ENCODE peak calls at places on chromosome 9, in four cellular contexts. One of them, this sample, is unnamed.

GRCh38 chr9:90445391-90445790 is 197.2 kb downstream of the DIRAS2 start:
- DNase-seq in body of pancreas: no peak
- DNase-seq in neuronal stem cell: no peak
- DNase-seq in prostate gland: no peak
- DNase-seq in this sample: no peak

GRCh38 chr9:99056876-99057664 is 47.8 kb upstream of the TGFBR1 start:
- DNase-seq in body of pancreas: no peak
- DNase-seq in neuronal stem cell: no peak
- DNase-seq in prostate gland: no peak
- DNase-seq in this sample: no peak

GRCh38 chr9:20507431-20507830 is 114.9 kb downstream of the MLLT3 start:
- DNase-seq in body of pancreas: no peak
- DNase-seq in neuronal stem cell: no peak
- DNase-seq in prostate gland: no peak
- DNase-seq in this sample: no peak

GRCh38 chr9:128493424-128493823 is 11.1 kb upstream of the GLE1 start:
- DNase-seq in body of pancreas: no peak
- DNase-seq in neuronal stem cell: no peak
- DNase-seq in prostate gland: no peak
- DNase-seq in this sample: no peak

GRCh38 chr9:91174772-91175171 is 186.9 kb downstream of the AUH start:
- DNase-seq in body of pancreas: no peak
- DNase-seq in neuronal stem cell: no peak
- DNase-seq in prostate gland: no peak
- DNase-seq in this sample: no peak

GRCh38 chr9:14926941-14927624 is 16.9 kb upstream of the FREM1 start:
- DNase-seq in body of pancreas: no peak
- DNase-seq in neuronal stem cell: no peak
- DNase-seq in prostate gland: no peak
- DNase-seq in this sample: no peak

GRCh38 chr9:34603610-34604231 is 8.2 kb downstream of the RPP25L start:
- DNase-seq in body of pancreas: peak; percentile 83
- DNase-seq in neuronal stem cell: peak; percentile 86
- DNase-seq in prostate gland: peak; percentile 83
- DNase-seq in this sample: peak; percentile 49

GRCh38 chr9:109830587-109830986 is 50.6 kb downstream of the PALM2AKAP2 start:
- DNase-seq in body of pancreas: no peak
- DNase-seq in neuronal stem cell: no peak
- DNase-seq in prostate gland: no peak
- DNase-seq in this sample: no peak

DNA sequence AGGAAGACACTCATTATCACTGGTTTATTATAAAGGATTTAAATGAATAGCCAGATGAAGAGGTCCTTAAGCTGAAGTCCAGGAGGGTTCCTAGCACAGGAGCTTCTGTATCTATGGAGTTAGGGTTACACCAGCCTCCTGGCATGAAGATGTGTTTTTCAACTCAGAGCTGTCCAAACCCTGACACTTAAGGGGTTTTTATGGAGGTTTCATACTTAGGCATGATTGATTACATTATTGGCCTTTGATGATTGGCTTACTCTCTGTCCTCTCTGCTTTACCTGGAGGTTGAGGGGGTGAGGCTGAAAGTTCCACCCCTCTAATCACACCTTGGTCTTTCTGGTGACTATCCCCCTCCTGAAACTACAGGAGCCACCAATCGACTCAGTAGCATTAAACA is 84.9 kb upstream of the ZNF169 start:
- DNase-seq in body of pancreas: no peak
- DNase-seq in neuronal stem cell: no peak
- DNase-seq in prostate gland: no peak
- DNase-seq in this sample: no peak
- H3K36me3 ChIP-seq in body of pancreas: peaks cover 5% of the 10 kb centered on the region
- H3K36me3 ChIP-seq in neuronal stem cell: peaks cover 6% of the 10 kb centered on the region
- H3K36me3 ChIP-seq in prostate gland: no peaks in the 10 kb centered on the region
- H3K36me3 ChIP-seq in this sample: peaks cover 9% of the 10 kb centered on the region

GRCh38 chr9:132288956-132289355 is 65.8 kb downstream of the SETX start:
- DNase-seq in body of pancreas: no peak
- DNase-seq in neuronal stem cell: no peak
- DNase-seq in prostate gland: no peak
- DNase-seq in this sample: no peak
- H3K36me3 ChIP-seq in body of pancreas: no peaks in the 10 kb centered on the region
- H3K36me3 ChIP-seq in neuronal stem cell: peaks cover 13% of the 10 kb centered on the region
- H3K36me3 ChIP-seq in prostate gland: peaks cover 2% of the 10 kb centered on the region
- H3K36me3 ChIP-seq in this sample: peaks cover 20% of the 10 kb centered on the region

DNA sequence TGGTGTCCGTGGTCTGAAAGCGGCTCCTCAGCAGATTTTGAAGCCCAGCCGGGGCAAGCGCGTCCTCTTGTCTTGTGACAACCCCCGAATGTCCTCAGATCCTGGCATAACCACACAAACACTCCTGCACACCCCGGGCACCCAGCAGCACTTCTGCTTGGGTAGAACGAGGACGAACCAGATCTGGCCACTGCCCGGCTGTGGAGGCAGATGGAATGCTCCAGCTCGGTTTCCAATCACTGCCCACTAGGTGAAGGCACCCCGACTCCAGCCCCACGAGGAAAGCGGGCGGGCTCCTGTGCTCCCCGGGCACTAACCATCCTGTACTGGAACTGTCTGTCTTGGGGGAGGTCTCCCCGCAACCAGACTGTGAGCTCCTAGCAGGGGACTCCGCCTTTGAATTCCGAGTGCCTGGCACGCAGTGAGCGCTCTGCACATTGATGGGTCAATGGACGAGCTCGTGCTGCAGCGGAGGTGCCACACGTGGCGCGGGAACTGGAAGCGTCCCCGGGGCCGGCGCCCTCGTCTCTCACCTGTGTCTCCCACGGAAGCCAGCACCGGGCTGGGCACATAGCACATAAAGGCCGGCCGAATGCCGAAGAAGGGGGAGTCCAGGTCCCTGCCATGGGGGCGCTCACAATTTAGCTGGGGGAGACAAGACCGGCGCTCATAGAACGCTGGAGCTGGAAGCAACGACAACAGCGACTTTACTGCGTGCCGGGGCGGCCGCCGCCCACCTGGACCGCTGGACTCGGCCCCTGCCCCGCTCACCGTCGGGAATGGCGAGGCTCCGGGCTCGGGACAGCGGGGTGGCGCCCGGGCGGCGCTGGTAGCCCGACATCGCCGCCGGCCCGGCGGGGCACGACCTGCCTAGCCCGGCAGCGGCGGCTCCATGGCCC is 608 bp downstream of the ENTR1 start:
- DNase-seq in body of pancreas: peak; percentile 37
- DNase-seq in neuronal stem cell: no peak
- DNase-seq in prostate gland: no peak
- DNase-seq in this sample: no peak
- H3K36me3 ChIP-seq in body of pancreas: no peaks in the 10 kb centered on the region
- H3K36me3 ChIP-seq in neuronal stem cell: peaks cover 34% of the 10 kb centered on the region
- H3K36me3 ChIP-seq in prostate gland: no peaks in the 10 kb centered on the region
- H3K36me3 ChIP-seq in this sample: peaks cover 34% of the 10 kb centered on the region

GRCh38 chr9:2053883-2054845 is 39.0 kb downstream of the SMARCA2 start:
- DNase-seq in body of pancreas: no peak
- DNase-seq in neuronal stem cell: no peak
- DNase-seq in prostate gland: no peak
- DNase-seq in this sample: peak; percentile 19

GRCh38 chr9:2047144-2047671 is 32.1 kb downstream of the SMARCA2 start:
- DNase-seq in body of pancreas: no peak
- DNase-seq in neuronal stem cell: no peak
- DNase-seq in prostate gland: no peak
- DNase-seq in this sample: no peak

GRCh38 chr9:2047916-2048315 is 32.8 kb downstream of the SMARCA2 start:
- DNase-seq in body of pancreas: no peak
- DNase-seq in neuronal stem cell: no peak
- DNase-seq in prostate gland: no peak
- DNase-seq in this sample: no peak

GRCh38 chr9:2055203-2055658 is 40.1 kb downstream of the SMARCA2 start:
- DNase-seq in body of pancreas: no peak
- DNase-seq in neuronal stem cell: no peak
- DNase-seq in prostate gland: no peak
- DNase-seq in this sample: no peak

DNA sequence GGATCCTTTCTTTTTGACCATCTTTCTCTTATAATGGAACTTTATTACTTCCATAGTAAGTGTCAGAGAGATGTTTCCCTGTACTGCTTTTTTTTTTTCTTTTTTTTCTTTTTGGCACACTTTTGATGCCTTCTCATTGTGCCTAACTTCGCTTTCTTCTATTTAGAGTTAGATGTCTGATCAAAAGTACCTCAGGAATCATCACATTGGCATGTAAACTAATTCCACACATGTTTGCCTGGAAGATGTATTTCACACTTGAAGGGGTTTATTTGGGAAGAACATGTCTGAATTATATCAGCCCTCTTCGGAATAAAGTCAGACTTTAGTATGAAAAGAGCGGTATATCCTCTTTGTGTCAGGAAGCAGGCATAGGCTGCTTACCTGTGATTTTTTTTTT is 35.1 kb downstream of the SMARCA2 start:
- DNase-seq in body of pancreas: no peak
- DNase-seq in neuronal stem cell: no peak
- DNase-seq in prostate gland: no peak
- DNase-seq in this sample: no peak
- H3K36me3 ChIP-seq in body of pancreas: no peaks in the 10 kb centered on the region
- H3K36me3 ChIP-seq in neuronal stem cell: no peaks in the 10 kb centered on the region
- H3K36me3 ChIP-seq in prostate gland: no peaks in the 10 kb centered on the region
- H3K36me3 ChIP-seq in this sample: peaks cover 4% of the 10 kb centered on the region